ENCODE peak calls at places on chromosomes 6 and 20, in seven cellular contexts. W, Y, N, G, P, R and F are unnamed samples.

GRCh38 chr20:31835977-31836852 is 9.2 kb downstream of the FOXS1 start:
- DNase-seq in N (peak), Y (no peak), W (peak), P (peak), G (peak), R (no peak), F (peak)

GRCh38 chr6:39189915-39190544 is 39.2 kb downstream of the KCNK5 start:
- DNase-seq in P (no peak), N (no peak), W (peak), R (no peak), G (peak), Y (peak), F (no peak)

GRCh38 chr20:17394411-17394810 is 136.8 kb downstream of the BFSP1 start:
- DNase-seq in P (no peak), N (no peak), R (no peak), Y (no peak), W (no peak), G (no peak), F (no peak)

GRCh38 chr6:155264704-155265320 is 999 bp downstream of the CLDN20 start:
- DNase-seq in W (no peak), P (no peak), Y (no peak), N (no peak), G (no peak), R (no peak), F (no peak)

GRCh38 chr6:45877970-45878590 is 137.6 kb downstream of the CLIC5 start:
- DNase-seq in N (no peak), G (no peak), W (no peak), Y (no peak), P (no peak), R (no peak), F (no peak)

GRCh38 chr6:113450061-113450465 is 407.1 kb upstream of the MARCKS start:
- DNase-seq in Y (no peak), G (no peak), P (no peak), W (no peak), R (no peak), N (no peak), F (no peak)

GRCh38 chr20:3045042-3045815 is 623 bp upstream of the MRPS26 start:
- DNase-seq in G (peak), N (peak), R (no peak), P (no peak), W (peak), Y (no peak), F (peak)

GRCh38 chr6:21971540-21971939 is 325.3 kb downstream of the PRL start:
- DNase-seq in W (no peak), P (no peak), Y (no peak), G (no peak), R (no peak), N (no peak), F (no peak)

GRCh38 chr20:48463916-48464315 is 363.9 kb downstream of the PREX1 start:
- DNase-seq in Y (no peak), P (no peak), W (no peak), N (no peak), G (no peak), R (no peak), F (no peak)

GRCh38 chr6:50995036-50995435 is 176.4 kb downstream of the TFAP2B start:
- DNase-seq in Y (no peak), R (no peak), N (no peak), P (no peak), G (no peak), W (no peak), F (no peak)

GRCh38 chr6:28206527-28207243 is 18.4 kb upstream of the ZSCAN9 start:
- DNase-seq in P (no peak), W (no peak), N (no peak), G (peak), Y (no peak), R (no peak), F (no peak)

GRCh38 chr6:17278289-17279061 is 2.7 kb upstream of the RBM24 start:
- DNase-seq in P (no peak), R (no peak), W (no peak), N (no peak), Y (no peak), G (no peak), F (no peak)

GRCh38 chr20:5626603-5627002 is 123.6 kb upstream of the SHLD1 start:
- DNase-seq in Y (no peak), R (no peak), P (no peak), N (no peak), W (no peak), G (no peak), F (no peak)

GRCh38 chr6:147234685-147235084 is 30.5 kb downstream of the STXBP5 start:
- DNase-seq in P (no peak), W (no peak), N (no peak), R (no peak), G (no peak), Y (no peak), F (no peak)

GRCh38 chr6:133242761-133243590 is 1.8 kb downstream of the EYA4 start:
- DNase-seq in W (peak), N (no peak), R (no peak), G (peak), Y (no peak), P (peak), F (peak)

GRCh38 chr6:70108230-70108629 is 194.7 kb downstream of the COL9A1 start:
- DNase-seq in N (no peak), W (no peak), Y (peak), R (peak), G (peak), P (no peak), F (peak)

GRCh38 chr6:75282706-75283105 is 1.9 kb downstream of the TMEM30A start:
- DNase-seq in R (no peak), Y (no peak), G (no peak), W (no peak), N (no peak), P (no peak), F (no peak)

GRCh38 chr20:37344506-37345338 is 1.2 kb upstream of the SRC start:
- DNase-seq in R (no peak), Y (no peak), N (no peak), W (peak), P (no peak), G (no peak), F (no peak)

GRCh38 chr20:4812641-4813075 is 90.9 kb downstream of the PRND start:
- DNase-seq in R (no peak), W (no peak), G (no peak), P (no peak), Y (no peak), N (no peak), F (no peak)

GRCh38 chr20:58127731-58128130 is 100.7 kb downstream of the ANKRD60 start:
- DNase-seq in R (no peak), P (no peak), G (no peak), Y (no peak), W (peak), N (no peak), F (no peak)

GRCh38 chr6:117989086-117989485 is 82.0 kb downstream of the SLC35F1 start:
- DNase-seq in G (no peak), N (no peak), Y (no peak), W (no peak), R (no peak), P (no peak), F (no peak)

GRCh38 chr20:22536141-22536828 is 48.1 kb downstream of the FOXA2 start:
- DNase-seq in P (no peak), W (no peak), G (no peak), R (no peak), Y (no peak), N (no peak), F (no peak)

GRCh38 chr6:9225441-9225871 is 790.1 kb upstream of the SLC35B3 start:
- DNase-seq in N (no peak), W (no peak), Y (no peak), R (no peak), G (no peak), P (no peak), F (no peak)

GRCh38 chr6:32255212-32256153 is 31.6 kb upstream of the NOTCH4 start:
- DNase-seq in G (peak), Y (peak), W (peak), R (no peak), N (peak), P (peak), F (peak)

GRCh38 chr20:57251344-57251743 is 15.1 kb downstream of the BMP7 start:
- DNase-seq in W (peak), R (no peak), G (no peak), Y (no peak), P (no peak), N (no peak), F (no peak)

GRCh38 chr6:149751239-149751638 is 1.7 kb downstream of the PCMT1 start:
- DNase-seq in P (no peak), G (no peak), N (no peak), R (no peak), Y (no peak), W (no peak), F (no peak)

GRCh38 chr20:60727425-60727824 is 524.6 kb upstream of the CDH4 start:
- DNase-seq in R (no peak), P (no peak), W (peak), Y (no peak), N (no peak), G (no peak), F (no peak)

GRCh38 chr20:17533396-17533795 is 2.2 kb upstream of the BFSP1 start:
- DNase-seq in P (no peak), N (no peak), G (peak), Y (no peak), R (no peak), W (peak), F (peak)

GRCh38 chr6:157552171-157552747 is 171.3 kb downstream of the ZDHHC14 start:
- DNase-seq in N (no peak), Y (peak), P (no peak), G (peak), W (peak), R (no peak), F (no peak)

GRCh38 chr6:129186988-129187387 is 304.1 kb downstream of the LAMA2 start:
- DNase-seq in R (no peak), W (no peak), N (no peak), G (no peak), P (no peak), Y (no peak), F (no peak)

GRCh38 chr6:166580076-166581050 is 6.1 kb downstream of the RAMACL start:
- DNase-seq in G (no peak), W (no peak), P (no peak), N (no peak), Y (no peak), R (no peak), F (no peak)

GRCh38 chr20:63241272-63241671 is 5.6 kb downstream of the BIRC7 start:
- DNase-seq in Y (no peak), W (no peak), N (no peak), P (no peak), R (no peak), G (no peak), F (no peak)

GRCh38 chr20:53708129-53708968 is 114.7 kb upstream of the ZNF217 start:
- DNase-seq in Y (no peak), N (no peak), R (no peak), W (peak), P (no peak), G (no peak), F (peak)

GRCh38 chr6:22926613-22927348 is 357.4 kb downstream of the HDGFL1 start:
- DNase-seq in R (no peak), P (peak), G (no peak), W (peak), Y (no peak), N (no peak), F (no peak)

GRCh38 chr6:134166529-134167221 is 114.3 kb upstream of the SLC2A12 start:
- DNase-seq in P (no peak), R (no peak), N (no peak), G (no peak), Y (no peak), W (no peak), F (no peak)